ENCODE peak calls at places on chromosomes 7 and 10, in five cellular contexts. G, F, Y, X and A are unnamed samples.

GRCh38 chr7:66043681-66044497 is 31.7 kb upstream of the ASL start:
- DNase-seq in G (no peak), Y (peak), X (no peak), F (no peak), A (no peak)

GRCh38 chr10:74322141-74322540 is 171.1 kb downstream of the ADK start:
- DNase-seq in G (no peak), F (no peak), Y (no peak), X (no peak), A (no peak)

GRCh38 chr7:28301148-28301641 is 111.1 kb upstream of the CREB5 start:
- DNase-seq in G (no peak), Y (peak), X (no peak), F (no peak), A (peak)

GRCh38 chr10:80571352-80571751 is 33.6 kb downstream of the SH2D4B start:
- DNase-seq in Y (no peak), X (no peak), F (no peak), G (peak), A (peak)

GRCh38 chr10:77104459-77104980 is 533.1 kb downstream of the KCNMA1 start:
- DNase-seq in G (peak), F (no peak), Y (no peak), X (no peak), A (peak)

GRCh38 chr10:71241899-71242620 is 29.7 kb downstream of the UNC5B start:
- DNase-seq in F (no peak), Y (no peak), G (no peak), X (no peak), A (no peak)

GRCh38 chr10:71219918-71220688 is 7.7 kb downstream of the UNC5B start:
- DNase-seq in G (peak), Y (no peak), F (no peak), X (no peak), A (no peak)

GRCh38 chr7:95157381-95157780 is 167.0 kb downstream of the PON1 start:
- DNase-seq in F (no peak), X (no peak), G (no peak), Y (no peak), A (no peak)

GRCh38 chr7:65925040-65925439 is 52.2 kb downstream of the VKORC1L1 start:
- DNase-seq in G (no peak), Y (no peak), F (peak), X (no peak), A (no peak)

GRCh38 chr7:50497968-50498367 is 47.8 kb upstream of the FIGNL1 start:
- DNase-seq in G (no peak), F (no peak), Y (no peak), X (no peak), A (peak)

GRCh38 chr7:134184767-134185166 is 57.6 kb downstream of the LRGUK start:
- DNase-seq in G (no peak), X (no peak), Y (no peak), F (no peak), A (no peak)

GRCh38 chr7:20408467-20408826 is 77.7 kb downstream of the ITGB8 start:
- DNase-seq in F (no peak), X (no peak), Y (no peak), G (no peak), A (no peak)

GRCh38 chr7:31465285-31465684 is 48.6 kb upstream of the ITPRID1 start:
- DNase-seq in F (no peak), X (no peak), G (no peak), Y (no peak), A (no peak)

GRCh38 chr10:124212702-124213101 is 119.3 kb upstream of the CHST15 start:
- DNase-seq in X (no peak), Y (no peak), G (no peak), F (no peak), A (no peak)
- TF ChIP-seq POLR2AphosphoS5 in X (no peak), Y (no peak), G (no peak), F (no peak), A (no peak)

DNA sequence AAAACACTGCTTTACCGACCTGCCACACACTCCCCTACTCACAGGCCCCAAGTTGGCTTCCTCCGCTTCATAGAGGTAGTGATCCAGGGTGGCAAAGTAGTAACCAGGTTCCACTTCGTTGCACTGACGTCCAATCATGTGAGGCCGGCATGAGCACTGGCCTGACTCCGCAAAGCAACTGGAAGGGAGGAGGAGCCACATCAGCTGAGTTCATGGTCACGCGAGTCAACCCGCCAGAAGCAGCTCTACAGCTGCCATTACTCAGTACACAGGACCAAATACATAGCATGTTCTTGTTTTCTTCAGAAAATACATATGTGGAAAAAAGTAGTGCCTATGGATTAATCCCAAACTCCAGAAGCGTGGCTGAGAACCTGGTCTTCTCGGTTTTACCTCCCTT is 38.5 kb downstream of the LAMB1 start:
- DNase-seq in G (no peak), Y (no peak), F (no peak), X (no peak), A (no peak)
- TF ChIP-seq POLR2AphosphoS5 in G (no peak), Y (no peak), F (no peak), X (no peak), A (no peak)

GRCh38 chr7:2845193-2845592 is 1.1 kb upstream of the GNA12 start:
- DNase-seq in X (no peak), G (no peak), Y (no peak), F (no peak), A (no peak)

GRCh38 chr7:2841907-2842306 is 2.2 kb downstream of the GNA12 start:
- DNase-seq in X (no peak), F (no peak), Y (no peak), G (no peak), A (no peak)

GRCh38 chr7:2843191-2843685 is 870 bp downstream of the GNA12 start:
- DNase-seq in F (no peak), Y (no peak), X (no peak), G (no peak), A (no peak)

GRCh38 chr7:2844153-2845077 is at the start of gene GNA12:
- DNase-seq in Y (peak), G (peak), F (peak), X (peak), A (peak)

DNA sequence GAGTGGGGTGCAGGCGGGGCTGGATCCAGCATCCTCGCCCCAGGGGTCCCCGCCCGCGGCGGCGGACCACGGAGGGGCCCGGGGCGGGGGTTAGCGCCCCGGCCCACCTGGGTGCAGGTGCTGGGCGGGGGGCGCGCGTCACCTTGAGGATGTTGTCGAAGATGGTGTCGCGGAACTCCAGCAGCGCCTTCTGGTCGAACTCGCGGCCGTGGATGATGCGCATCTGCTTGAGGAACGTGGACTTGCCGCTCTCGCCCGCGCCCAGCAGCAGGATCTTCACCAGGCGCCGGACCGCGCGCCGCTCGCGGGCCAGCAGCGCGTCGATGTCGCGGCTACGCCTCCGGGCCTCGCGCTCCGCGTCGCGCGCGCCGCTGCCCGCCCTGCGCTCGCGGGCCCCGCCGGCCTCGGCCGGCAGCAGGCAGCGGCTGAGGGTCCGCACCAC is 376 bp downstream of the GNA12 start:
- DNase-seq in Y (no peak), X (no peak), G (no peak), F (no peak), A (no peak)
- TF ChIP-seq POLR2AphosphoS5 in Y (no peak), X (no peak), G (no peak), F (no peak), A (no peak)

GRCh38 chr7:151271699-151272355 is 23.3 kb upstream of the SMARCD3 start:
- DNase-seq in G (no peak), F (peak), Y (peak), X (no peak), A (no peak)
- TF ChIP-seq POLR2AphosphoS5 in G (peak), F (no peak), Y (peak), X (no peak), A (peak)

DNA sequence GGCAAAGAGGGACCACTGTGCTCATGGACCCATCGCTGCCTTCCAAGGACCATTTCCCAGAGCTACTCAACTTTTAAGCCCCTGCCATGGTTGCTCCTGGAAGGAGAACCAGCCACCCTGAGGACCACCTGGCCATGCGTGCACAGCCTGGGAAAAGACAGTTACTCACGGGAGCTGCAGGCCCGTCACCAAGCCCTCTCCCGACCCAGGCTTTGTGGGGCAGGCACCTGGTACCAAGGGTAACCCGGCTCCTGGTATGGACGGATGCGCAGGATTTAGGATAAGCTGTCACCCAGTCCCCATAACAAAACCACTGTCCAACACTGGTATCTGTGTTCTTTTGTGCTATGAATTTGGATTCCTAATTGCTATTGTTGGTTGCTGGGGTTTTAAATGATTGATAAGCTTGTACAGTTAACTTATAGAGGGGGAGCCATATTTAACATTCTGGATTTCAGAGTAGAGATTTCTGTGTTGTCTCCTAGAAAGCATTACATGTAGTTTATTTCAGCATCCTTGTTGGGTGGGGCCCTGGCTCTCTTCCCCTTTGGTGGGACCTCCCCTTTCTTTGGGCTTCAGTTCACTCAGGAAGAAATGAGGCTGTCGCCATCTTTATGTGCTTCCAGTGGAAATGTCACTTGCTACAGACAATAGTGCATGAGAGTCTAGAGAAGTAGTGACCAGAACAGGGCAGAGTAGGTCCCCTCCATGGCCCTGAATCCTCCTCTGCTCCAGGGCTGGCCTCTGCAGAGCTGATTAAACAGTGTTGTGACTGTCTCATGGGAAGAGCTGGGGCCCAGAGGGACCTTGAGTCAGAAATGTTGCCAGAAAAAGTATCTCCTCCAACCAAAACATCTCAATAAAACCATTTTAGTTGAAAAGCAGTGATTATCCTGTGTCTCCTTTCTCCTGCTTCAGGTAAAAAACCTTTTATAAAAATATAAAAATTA is 19.4 kb downstream of the LAT2 start:
- DNase-seq in Y (no peak), G (no peak), X (no peak), F (no peak), A (no peak)
- TF ChIP-seq POLR2AphosphoS5 in Y (no peak), G (no peak), X (peak), F (no peak), A (no peak)

GRCh38 chr7:3762146-3762831 is 461.2 kb downstream of the SDK1 start:
- DNase-seq in F (no peak), Y (no peak), X (no peak), G (no peak), A (no peak)
- TF ChIP-seq POLR2AphosphoS5 in F (no peak), Y (no peak), X (no peak), G (no peak), A (no peak)